ENCODE peak calls at places on chromosomes 13 and 19, in nine cellular contexts. V, F, E, M, K, O, H, X and J are unnamed samples.

GRCh38 chr13:40629678-40630384 is 36.6 kb downstream of the FOXO1 start:
- DNase-seq in E (no peak), F (no peak), K (no peak), O (no peak), X (no peak), H (no peak), V (no peak), M (no peak), J (no peak)

GRCh38 chr13:77827350-77827749 is 91.3 kb downstream of the EDNRB start:
- DNase-seq in F (no peak), K (no peak), H (no peak), V (peak), X (no peak), E (no peak), M (no peak), O (no peak), J (no peak)

GRCh38 chr19:51341976-51342580 is at the start of gene VSIG10L:
- DNase-seq in E (no peak), M (no peak), F (no peak), V (no peak), O (no peak), K (no peak), X (peak), H (no peak), J (no peak)

GRCh38 chr13:93775507-93776108 is 549.0 kb downstream of the GPC6 start:
- DNase-seq in M (peak), K (no peak), X (no peak), H (no peak), F (no peak), O (peak), V (peak), E (no peak), J (no peak)

GRCh38 chr13:78679329-78679728 is 20.4 kb upstream of the OBI1 start:
- DNase-seq in E (no peak), O (no peak), V (no peak), H (no peak), K (no peak), X (no peak), M (no peak), F (no peak), J (no peak)

GRCh38 chr19:12567951-12568350 is 16.7 kb upstream of the ZNF564 start:
- DNase-seq in M (peak), X (no peak), K (no peak), H (no peak), V (no peak), E (no peak), O (no peak), F (no peak), J (no peak)

GRCh38 chr13:71054358-71054757 is 812.6 kb downstream of the DACH1 start:
- DNase-seq in H (no peak), X (no peak), V (no peak), M (no peak), O (no peak), K (no peak), F (no peak), E (no peak), J (no peak)

GRCh38 chr19:46618670-46619231 is 6.1 kb downstream of the PTGIR start:
- DNase-seq in V (peak), E (no peak), M (peak), K (no peak), F (no peak), H (no peak), O (no peak), X (no peak), J (no peak)

GRCh38 chr13:83168575-83168974 is 713.7 kb downstream of the SLITRK1 start:
- DNase-seq in H (no peak), O (no peak), M (no peak), F (no peak), V (no peak), K (no peak), X (no peak), E (no peak), J (no peak)

GRCh38 chr13:99354371-99354951 is 47.3 kb upstream of the GPR183 start:
- DNase-seq in X (peak), V (no peak), K (no peak), O (no peak), H (no peak), F (no peak), E (no peak), M (no peak), J (no peak)

GRCh38 chr13:99655351-99656091 is 154.2 kb downstream of the TM9SF2 start:
- DNase-seq in O (peak), E (no peak), X (no peak), M (peak), K (no peak), H (no peak), V (no peak), F (no peak), J (no peak)

GRCh38 chr13:29513002-29513980 is 82.2 kb downstream of the SLC7A1 start:
- DNase-seq in H (no peak), F (no peak), E (no peak), M (peak), O (no peak), X (no peak), K (no peak), V (no peak), J (no peak)

GRCh38 chr13:23949200-23949599 is 51.9 kb upstream of the C1QTNF9B start:
- DNase-seq in E (no peak), M (no peak), F (no peak), O (no peak), K (no peak), X (no peak), V (no peak), H (no peak), J (no peak)

GRCh38 chr13:26494591-26494990 is 62.9 kb upstream of the WASF3 start:
- DNase-seq in V (no peak), H (no peak), O (no peak), X (no peak), F (no peak), E (no peak), K (no peak), M (no peak), J (no peak)